ENCODE peak calls at places on chromosomes 3 and 15, in four cellular contexts. B is mesothelial cell of epicardium; P is CD4-positive, alpha-beta T cell; G is HFF-Myc. R is an unnamed sample.

GRCh38 chr15:78243076-78243475 is 8.7 kb upstream of the ACSBG1 start:
- DNase-seq in B (no peak), P (no peak), G (no peak), R (no peak)

GRCh38 chr15:61518191-61518950 is 289.3 kb upstream of the RORA start:
- DNase-seq in B (no peak), P (no peak), G (no peak), R (no peak)

GRCh38 chr3:49357466-49358216 is 512 bp downstream of the GPX1 start:
- DNase-seq in B (peak; percentile 33), P (peak; percentile 63), G (peak; percentile 52), R (no peak)

GRCh38 chr3:45479627-45480026 is 91.3 kb downstream of the LARS2 start:
- DNase-seq in B (no peak), P (no peak), G (peak; percentile 25), R (no peak)

GRCh38 chr3:43448098-43448497 is 161.8 kb downstream of the SNRK start:
- DNase-seq in B (no peak), P (no peak), G (no peak), R (no peak)

GRCh38 chr3:80997622-80998021 is 763.8 kb downstream of the GBE1 start:
- DNase-seq in B (no peak), P (no peak), G (no peak), R (no peak)

GRCh38 chr3:183711516-183711915 is 13.9 kb downstream of the YEATS2 start:
- DNase-seq in B (no peak), P (no peak), G (no peak), R (no peak)

GRCh38 chr3:40398346-40398745 is 11.4 kb downstream of the ENTPD3 start:
- DNase-seq in B (no peak), P (no peak), G (no peak), R (no peak)

GRCh38 chr15:58070801-58071418 is 5.4 kb upstream of the ALDH1A2 start:
- DNase-seq in B (peak; percentile 33), P (peak; percentile 42), G (peak; percentile 35), R (no peak)

GRCh38 chr15:69014454-69014853 is at the start of gene NOX5:
- DNase-seq in B (no peak), P (no peak), G (peak; percentile 54), R (no peak)

GRCh38 chr3:159884661-159885402 is 103.8 kb upstream of the IL12A start:
- DNase-seq in B (no peak), P (no peak), G (no peak), R (no peak)

GRCh38 chr3:174462908-174463307 is 396.2 kb upstream of the NAALADL2 start:
- DNase-seq in B (no peak), P (no peak), G (no peak), R (no peak)

GRCh38 chr3:76651784-76652183 is 388.1 kb upstream of the ROBO2 start:
- DNase-seq in B (no peak), P (no peak), G (no peak), R (no peak)

GRCh38 chr3:102225407-102226132 is 209.2 kb upstream of the ZPLD1 start:
- DNase-seq in B (no peak), P (no peak), G (peak; percentile 53), R (no peak)

GRCh38 chr3:175002732-175003143 is 143.6 kb downstream of the NAALADL2 start:
- DNase-seq in B (no peak), P (no peak), G (peak; percentile 91), R (no peak)

GRCh38 chr15:88525418-88525817 is 21.1 kb downstream of the DET1 start:
- DNase-seq in B (no peak), P (no peak), G (no peak), R (no peak)

GRCh38 chr3:79366414-79366813 is 401.4 kb downstream of the ROBO1 start:
- DNase-seq in B (no peak), P (no peak), G (no peak), R (no peak)

GRCh38 chr3:181704421-181705066 is 7.2 kb upstream of the SOX2 start:
- DNase-seq in B (no peak), P (no peak), G (no peak), R (no peak)

GRCh38 chr3:15490158-15490557 is 31.3 kb downstream of the COLQ start:
- DNase-seq in B (no peak), P (no peak), G (no peak), R (no peak)

GRCh38 chr3:73212683-73213082 is 151.2 kb downstream of the EBLN2 start:
- DNase-seq in B (no peak), P (no peak), G (no peak), R (no peak)

GRCh38 chr15:89381888-89382287 is 47.3 kb upstream of the POLG start:
- DNase-seq in B (no peak), P (no peak), G (no peak), R (no peak)

GRCh38 chr3:102529452-102529851 is 94.6 kb downstream of the ZPLD1 start:
- DNase-seq in B (no peak), P (no peak), G (no peak), R (no peak)

GRCh38 chr3:138463724-138464489 is 29.5 kb downstream of the ESYT3 start:
- DNase-seq in B (no peak), P (no peak), G (no peak), R (no peak)

GRCh38 chr15:82850242-82850591 is 40.8 kb downstream of the WHAMM start:
- DNase-seq in B (no peak), P (no peak), G (no peak), R (no peak)

GRCh38 chr3:4665197-4665596 is 172.0 kb downstream of the ITPR1 start:
- DNase-seq in B (no peak), P (no peak), G (no peak), R (no peak)

GRCh38 chr3:43996379-43997301 is 245.0 kb upstream of the TOPAZ1 start:
- DNase-seq in B (no peak), P (no peak), G (no peak), R (no peak)

DNA sequence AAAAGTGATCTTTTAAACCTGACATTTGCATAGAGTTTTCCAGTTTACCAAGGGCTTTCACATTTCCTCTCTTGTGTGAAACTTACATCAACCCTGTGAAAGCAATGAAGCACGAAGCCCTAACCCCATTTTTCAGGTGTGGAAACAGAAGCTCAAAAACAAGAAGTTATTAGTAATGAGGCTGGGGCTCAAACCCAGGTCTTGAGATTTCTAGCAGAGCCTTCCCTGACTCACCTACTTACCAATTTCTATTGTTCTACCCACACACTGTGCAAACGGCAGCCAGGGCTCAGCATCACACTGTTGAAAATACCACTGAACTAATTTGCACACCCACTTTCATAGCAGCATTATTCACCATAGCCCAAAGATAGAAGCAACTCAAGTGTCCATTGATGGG is 117.8 kb upstream of the IGF1R start:
- DNase-seq in B (no peak), P (no peak), G (no peak), R (no peak)
- TF ChIP-seq CTCF in B (no peak), P (no peak), G (no peak), R (no peak)

DNA sequence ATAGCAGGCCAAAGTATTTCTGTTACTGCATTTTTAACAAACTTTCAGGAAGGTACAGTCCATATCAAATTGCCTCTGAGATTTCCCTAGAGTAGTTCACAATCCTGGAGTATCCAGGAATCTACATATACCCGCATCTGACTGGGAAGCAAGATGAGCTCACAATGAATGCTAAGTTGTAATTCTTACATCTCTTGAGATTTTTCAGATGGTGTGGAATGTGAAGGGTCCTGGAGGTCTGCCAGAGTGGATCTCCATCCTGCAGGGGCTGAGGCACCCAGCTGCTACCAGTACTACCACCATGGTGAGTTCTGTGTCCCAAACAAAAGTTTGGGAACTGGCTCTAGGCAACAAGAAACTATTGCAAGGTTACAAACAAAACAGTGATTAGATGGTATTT is 156.7 kb upstream of the CCDC54 start:
- DNase-seq in B (no peak), P (no peak), G (no peak), R (no peak)
- TF ChIP-seq CTCF in B (no peak), P (no peak), G (no peak), R (no peak)

GRCh38 chr3:17602126-17602525 is 140.3 kb downstream of the TBC1D5 start:
- DNase-seq in B (no peak), P (no peak), G (no peak), R (no peak)
- TF ChIP-seq CTCF in B (no peak), P (no peak), G (no peak), R (no peak)

DNA sequence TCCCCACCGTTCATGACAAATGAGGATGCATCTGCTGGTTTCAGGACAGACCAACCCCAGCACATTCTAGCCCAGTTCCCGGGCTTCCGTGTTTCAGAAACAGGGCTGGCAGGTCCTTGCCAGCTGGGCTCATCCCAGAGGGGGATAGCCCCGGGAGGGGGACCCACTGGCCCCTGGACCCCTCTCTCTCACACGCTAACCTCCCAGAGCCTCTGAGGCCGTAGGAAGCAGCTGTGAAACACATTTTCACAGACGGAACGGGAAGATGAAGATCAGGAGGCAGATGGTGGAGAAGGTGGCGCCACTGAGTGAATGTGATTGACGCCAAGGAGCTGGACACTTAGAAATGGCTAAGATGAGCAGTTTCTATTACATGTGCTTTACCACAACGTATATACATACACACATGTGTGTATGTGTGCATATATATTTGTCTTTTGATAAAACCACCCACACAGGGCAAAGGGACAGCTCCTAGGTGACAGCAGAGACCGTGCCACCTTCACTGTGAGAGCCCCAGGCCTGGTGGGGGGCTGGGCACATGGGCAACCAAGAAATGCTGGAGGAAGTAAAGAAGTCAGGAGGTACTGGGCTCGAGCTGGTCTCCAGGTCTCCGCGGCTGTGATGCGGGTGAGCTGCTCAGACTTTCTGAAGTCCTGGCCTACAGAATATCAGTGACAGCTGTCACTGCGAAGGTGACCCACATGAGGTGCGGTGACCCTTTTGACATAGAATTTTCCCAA is 168.6 kb upstream of the IQSEC1 start:
- DNase-seq in B (no peak), P (no peak), G (no peak), R (no peak)
- TF ChIP-seq CTCF in B (no peak), P (no peak), G (no peak), R (no peak)

DNA sequence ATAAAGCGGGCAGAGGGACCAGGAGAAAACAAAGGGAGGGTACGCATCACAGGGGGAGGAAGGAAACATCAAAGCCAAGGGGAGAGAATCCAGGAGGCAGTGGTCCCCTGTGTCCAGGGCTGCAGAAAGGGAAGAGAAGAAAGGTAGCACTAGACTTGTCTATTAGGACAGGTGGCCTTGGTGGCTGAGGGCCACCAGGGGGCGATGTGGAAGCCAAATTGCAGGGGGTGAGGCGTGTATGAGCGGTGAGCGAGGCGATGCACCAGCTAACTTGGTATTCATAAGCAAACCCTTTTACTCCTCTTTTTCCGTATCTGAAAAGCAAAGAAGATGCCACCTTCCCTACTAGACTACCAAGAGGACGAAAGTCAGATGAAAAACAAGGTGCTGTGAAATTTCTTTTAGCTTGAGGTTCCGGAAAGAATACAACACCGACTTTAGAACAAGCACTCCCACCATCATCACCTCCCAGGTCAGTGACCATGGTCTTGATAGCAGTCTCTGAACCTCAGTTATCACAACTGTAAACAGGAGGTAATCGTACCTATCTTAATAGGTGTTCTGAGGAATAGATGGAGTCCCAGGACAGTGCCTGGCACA is 654.4 kb upstream of the ADAMTS9 start:
- DNase-seq in B (peak; percentile 23), P (no peak), G (no peak), R (no peak)
- TF ChIP-seq CTCF in B (peak; percentile 64), P (no peak), G (peak; percentile 87), R (peak; percentile 77)

GRCh38 chr15:79308874-79309273 is 2.0 kb upstream of the TMED3 start:
- DNase-seq in B (no peak), P (no peak), G (no peak), R (no peak)

GRCh38 chr15:79311901-79312553 is 1.1 kb downstream of the TMED3 start:
- DNase-seq in B (no peak), P (no peak), G (no peak), R (no peak)

GRCh38 chr15:79310612-79310984 is 314 bp upstream of the TMED3 start:
- DNase-seq in B (no peak), P (no peak), G (no peak), R (peak; percentile 22)

GRCh38 chr15:79314186-79314585 is 3.3 kb downstream of the TMED3 start:
- DNase-seq in B (no peak), P (no peak), G (no peak), R (no peak)

GRCh38 chr15:79310985-79311900 is at the start of gene TMED3:
- DNase-seq in B (peak; percentile 70), P (peak; percentile 78), G (peak; percentile 70), R (peak; percentile 98)
- TF ChIP-seq CTCF in B (no peak), P (peak; percentile 24), G (peak; percentile 11), R (no peak)

GRCh38 chr3:120418866-120419490 is 31.8 kb downstream of the FSTL1 start:
- DNase-seq in B (no peak), P (no peak), G (no peak), R (no peak)
- TF ChIP-seq CTCF in B (no peak), P (no peak), G (peak; percentile 23), R (peak; percentile 81)

R was measured in D721Med.